ENCODE peak calls at places on chromosome 11, in five cellular contexts. One of them, this sample, is unnamed.

GRCh38 chr11:3147257-3147619 is 17.9 kb downstream of the OSBPL5 start:
- DNase-seq in glutamatergic neuron: no peak
- DNase-seq in HCEC 1CT: no peak
- DNase-seq in dorsolateral prefrontal cortex: no peak
- DNase-seq in stimulated activated CD4-positive, alpha-beta T cell treated with anti-CD3 and anti-CD28 coated beads, Interleukin-1b, Interleukin-23, amount 100 ng/mL, for 24 hours: no peak
- DNase-seq in this sample: no peak

GRCh38 chr11:90446207-90446606 is 223.4 kb upstream of the CHORDC1 start:
- DNase-seq in dorsolateral prefrontal cortex: no peak
- DNase-seq in HCEC 1CT: no peak
- DNase-seq in stimulated activated CD4-positive, alpha-beta T cell treated with anti-CD3 and anti-CD28 coated beads, Interleukin-1b, Interleukin-23, amount 100 ng/mL, for 24 hours: no peak
- DNase-seq in glutamatergic neuron: no peak
- DNase-seq in this sample: no peak

GRCh38 chr11:73376803-73377629 is 817 bp downstream of the RELT start:
- DNase-seq in glutamatergic neuron: peak
- DNase-seq in stimulated activated CD4-positive, alpha-beta T cell treated with anti-CD3 and anti-CD28 coated beads, Interleukin-1b, Interleukin-23, amount 100 ng/mL, for 24 hours: peak
- DNase-seq in HCEC 1CT: peak
- DNase-seq in dorsolateral prefrontal cortex: peak
- DNase-seq in this sample: peak

GRCh38 chr11:15867886-15868285 is 488.5 kb downstream of the SOX6 start:
- DNase-seq in HCEC 1CT: no peak
- DNase-seq in glutamatergic neuron: no peak
- DNase-seq in stimulated activated CD4-positive, alpha-beta T cell treated with anti-CD3 and anti-CD28 coated beads, Interleukin-1b, Interleukin-23, amount 100 ng/mL, for 24 hours: no peak
- DNase-seq in dorsolateral prefrontal cortex: no peak
- DNase-seq in this sample: no peak

GRCh38 chr11:119093951-119094815 is 7.5 kb downstream of the DPAGT1 start:
- DNase-seq in glutamatergic neuron: peak
- DNase-seq in dorsolateral prefrontal cortex: peak
- DNase-seq in HCEC 1CT: peak
- DNase-seq in stimulated activated CD4-positive, alpha-beta T cell treated with anti-CD3 and anti-CD28 coated beads, Interleukin-1b, Interleukin-23, amount 100 ng/mL, for 24 hours: no peak
- DNase-seq in this sample: no peak

GRCh38 chr11:67648796-67649613 is 1.5 kb downstream of the ACY3 start:
- DNase-seq in stimulated activated CD4-positive, alpha-beta T cell treated with anti-CD3 and anti-CD28 coated beads, Interleukin-1b, Interleukin-23, amount 100 ng/mL, for 24 hours: no peak
- DNase-seq in dorsolateral prefrontal cortex: no peak
- DNase-seq in HCEC 1CT: no peak
- DNase-seq in glutamatergic neuron: no peak
- DNase-seq in this sample: no peak

GRCh38 chr11:122754553-122755322 is 83.6 kb upstream of the CRTAM start:
- DNase-seq in HCEC 1CT: no peak
- DNase-seq in glutamatergic neuron: no peak
- DNase-seq in dorsolateral prefrontal cortex: no peak
- DNase-seq in stimulated activated CD4-positive, alpha-beta T cell treated with anti-CD3 and anti-CD28 coated beads, Interleukin-1b, Interleukin-23, amount 100 ng/mL, for 24 hours: no peak
- DNase-seq in this sample: no peak

GRCh38 chr11:8694137-8694536 is 11.5 kb downstream of the RPL27A start:
- DNase-seq in dorsolateral prefrontal cortex: no peak
- DNase-seq in stimulated activated CD4-positive, alpha-beta T cell treated with anti-CD3 and anti-CD28 coated beads, Interleukin-1b, Interleukin-23, amount 100 ng/mL, for 24 hours: no peak
- DNase-seq in glutamatergic neuron: no peak
- DNase-seq in HCEC 1CT: no peak
- DNase-seq in this sample: no peak

GRCh38 chr11:16361108-16361869 is 4.9 kb upstream of the SOX6 start:
- DNase-seq in glutamatergic neuron: no peak
- DNase-seq in stimulated activated CD4-positive, alpha-beta T cell treated with anti-CD3 and anti-CD28 coated beads, Interleukin-1b, Interleukin-23, amount 100 ng/mL, for 24 hours: no peak
- DNase-seq in HCEC 1CT: no peak
- DNase-seq in dorsolateral prefrontal cortex: no peak
- DNase-seq in this sample: no peak

GRCh38 chr11:57762235-57762866 is 749 bp downstream of the CTNND1 start:
- DNase-seq in dorsolateral prefrontal cortex: no peak
- DNase-seq in glutamatergic neuron: peak
- DNase-seq in stimulated activated CD4-positive, alpha-beta T cell treated with anti-CD3 and anti-CD28 coated beads, Interleukin-1b, Interleukin-23, amount 100 ng/mL, for 24 hours: no peak
- DNase-seq in HCEC 1CT: no peak
- DNase-seq in this sample: no peak

GRCh38 chr11:97015327-97015726 is 625.5 kb downstream of the JRKL start:
- DNase-seq in glutamatergic neuron: no peak
- DNase-seq in HCEC 1CT: no peak
- DNase-seq in dorsolateral prefrontal cortex: no peak
- DNase-seq in stimulated activated CD4-positive, alpha-beta T cell treated with anti-CD3 and anti-CD28 coated beads, Interleukin-1b, Interleukin-23, amount 100 ng/mL, for 24 hours: no peak
- DNase-seq in this sample: no peak

GRCh38 chr11:67040147-67040546 is 16.5 kb upstream of the RHOD start:
- DNase-seq in glutamatergic neuron: no peak
- DNase-seq in stimulated activated CD4-positive, alpha-beta T cell treated with anti-CD3 and anti-CD28 coated beads, Interleukin-1b, Interleukin-23, amount 100 ng/mL, for 24 hours: no peak
- DNase-seq in HCEC 1CT: no peak
- DNase-seq in dorsolateral prefrontal cortex: no peak
- DNase-seq in this sample: no peak

GRCh38 chr11:94511932-94512781 is at the start of gene C11orf97:
- DNase-seq in dorsolateral prefrontal cortex: peak
- DNase-seq in stimulated activated CD4-positive, alpha-beta T cell treated with anti-CD3 and anti-CD28 coated beads, Interleukin-1b, Interleukin-23, amount 100 ng/mL, for 24 hours: no peak
- DNase-seq in HCEC 1CT: no peak
- DNase-seq in glutamatergic neuron: peak
- DNase-seq in this sample: no peak

GRCh38 chr11:88035271-88035670 is 140.0 kb downstream of the RAB38 start:
- DNase-seq in HCEC 1CT: no peak
- DNase-seq in stimulated activated CD4-positive, alpha-beta T cell treated with anti-CD3 and anti-CD28 coated beads, Interleukin-1b, Interleukin-23, amount 100 ng/mL, for 24 hours: no peak
- DNase-seq in dorsolateral prefrontal cortex: no peak
- DNase-seq in glutamatergic neuron: no peak
- DNase-seq in this sample: no peak

GRCh38 chr11:92048415-92048814 is 176.2 kb upstream of the FAT3 start:
- DNase-seq in HCEC 1CT: no peak
- DNase-seq in glutamatergic neuron: no peak
- DNase-seq in dorsolateral prefrontal cortex: no peak
- DNase-seq in stimulated activated CD4-positive, alpha-beta T cell treated with anti-CD3 and anti-CD28 coated beads, Interleukin-1b, Interleukin-23, amount 100 ng/mL, for 24 hours: no peak
- DNase-seq in this sample: no peak

GRCh38 chr11:91823252-91823830 is 401.3 kb upstream of the FAT3 start:
- DNase-seq in dorsolateral prefrontal cortex: no peak
- DNase-seq in HCEC 1CT: no peak
- DNase-seq in glutamatergic neuron: no peak
- DNase-seq in stimulated activated CD4-positive, alpha-beta T cell treated with anti-CD3 and anti-CD28 coated beads, Interleukin-1b, Interleukin-23, amount 100 ng/mL, for 24 hours: no peak
- DNase-seq in this sample: no peak

GRCh38 chr11:87926250-87926970 is 248.8 kb downstream of the RAB38 start:
- DNase-seq in stimulated activated CD4-positive, alpha-beta T cell treated with anti-CD3 and anti-CD28 coated beads, Interleukin-1b, Interleukin-23, amount 100 ng/mL, for 24 hours: no peak
- DNase-seq in glutamatergic neuron: no peak
- DNase-seq in dorsolateral prefrontal cortex: no peak
- DNase-seq in HCEC 1CT: peak
- DNase-seq in this sample: peak

GRCh38 chr11:46143049-46143806 is 22.0 kb upstream of the PHF21A start:
- DNase-seq in stimulated activated CD4-positive, alpha-beta T cell treated with anti-CD3 and anti-CD28 coated beads, Interleukin-1b, Interleukin-23, amount 100 ng/mL, for 24 hours: no peak
- DNase-seq in dorsolateral prefrontal cortex: no peak
- DNase-seq in glutamatergic neuron: no peak
- DNase-seq in HCEC 1CT: no peak
- DNase-seq in this sample: no peak

GRCh38 chr11:82930734-82931133 is 29.2 kb downstream of the DDIAS start:
- DNase-seq in stimulated activated CD4-positive, alpha-beta T cell treated with anti-CD3 and anti-CD28 coated beads, Interleukin-1b, Interleukin-23, amount 100 ng/mL, for 24 hours: no peak
- DNase-seq in dorsolateral prefrontal cortex: no peak
- DNase-seq in glutamatergic neuron: no peak
- DNase-seq in HCEC 1CT: no peak
- DNase-seq in this sample: no peak

GRCh38 chr11:110565690-110566336 is 136.1 kb downstream of the FDX1 start:
- DNase-seq in stimulated activated CD4-positive, alpha-beta T cell treated with anti-CD3 and anti-CD28 coated beads, Interleukin-1b, Interleukin-23, amount 100 ng/mL, for 24 hours: no peak
- DNase-seq in HCEC 1CT: no peak
- DNase-seq in dorsolateral prefrontal cortex: no peak
- DNase-seq in glutamatergic neuron: no peak
- DNase-seq in this sample: no peak

GRCh38 chr11:114063149-114063828 is 3.8 kb downstream of the ZBTB16 start:
- DNase-seq in dorsolateral prefrontal cortex: no peak
- DNase-seq in HCEC 1CT: no peak
- DNase-seq in stimulated activated CD4-positive, alpha-beta T cell treated with anti-CD3 and anti-CD28 coated beads, Interleukin-1b, Interleukin-23, amount 100 ng/mL, for 24 hours: no peak
- DNase-seq in glutamatergic neuron: no peak
- DNase-seq in this sample: no peak

GRCh38 chr11:49302360-49302759 is 94.0 kb upstream of the FOLH1 start:
- DNase-seq in HCEC 1CT: no peak
- DNase-seq in stimulated activated CD4-positive, alpha-beta T cell treated with anti-CD3 and anti-CD28 coated beads, Interleukin-1b, Interleukin-23, amount 100 ng/mL, for 24 hours: no peak
- DNase-seq in dorsolateral prefrontal cortex: no peak
- DNase-seq in glutamatergic neuron: no peak
- DNase-seq in this sample: no peak

GRCh38 chr11:57310630-57311086 is 14.1 kb downstream of the TNKS1BP1 start:
- DNase-seq in stimulated activated CD4-positive, alpha-beta T cell treated with anti-CD3 and anti-CD28 coated beads, Interleukin-1b, Interleukin-23, amount 100 ng/mL, for 24 hours: no peak
- DNase-seq in HCEC 1CT: no peak
- DNase-seq in dorsolateral prefrontal cortex: no peak
- DNase-seq in glutamatergic neuron: no peak
- DNase-seq in this sample: peak

GRCh38 chr11:61567286-61568061 is 13.4 kb downstream of the SYT7 start:
- DNase-seq in dorsolateral prefrontal cortex: peak
- DNase-seq in stimulated activated CD4-positive, alpha-beta T cell treated with anti-CD3 and anti-CD28 coated beads, Interleukin-1b, Interleukin-23, amount 100 ng/mL, for 24 hours: peak
- DNase-seq in glutamatergic neuron: peak
- DNase-seq in HCEC 1CT: peak
- DNase-seq in this sample: peak

GRCh38 chr11:65649656-65650546 is 12.0 kb downstream of the SIPA1 start:
- DNase-seq in HCEC 1CT: no peak
- DNase-seq in glutamatergic neuron: peak
- DNase-seq in stimulated activated CD4-positive, alpha-beta T cell treated with anti-CD3 and anti-CD28 coated beads, Interleukin-1b, Interleukin-23, amount 100 ng/mL, for 24 hours: no peak
- DNase-seq in dorsolateral prefrontal cortex: no peak
- DNase-seq in this sample: no peak

GRCh38 chr11:78886616-78887015 is 312.0 kb upstream of the NARS2 start:
- DNase-seq in dorsolateral prefrontal cortex: no peak
- DNase-seq in HCEC 1CT: no peak
- DNase-seq in stimulated activated CD4-positive, alpha-beta T cell treated with anti-CD3 and anti-CD28 coated beads, Interleukin-1b, Interleukin-23, amount 100 ng/mL, for 24 hours: no peak
- DNase-seq in glutamatergic neuron: no peak
- DNase-seq in this sample: peak

GRCh38 chr11:45658292-45658991 is 7.0 kb downstream of the CHST1 start:
- DNase-seq in glutamatergic neuron: peak
- DNase-seq in stimulated activated CD4-positive, alpha-beta T cell treated with anti-CD3 and anti-CD28 coated beads, Interleukin-1b, Interleukin-23, amount 100 ng/mL, for 24 hours: no peak
- DNase-seq in HCEC 1CT: peak
- DNase-seq in dorsolateral prefrontal cortex: peak
- DNase-seq in this sample: no peak

GRCh38 chr11:91366186-91366585 is 858.4 kb upstream of the FAT3 start:
- DNase-seq in stimulated activated CD4-positive, alpha-beta T cell treated with anti-CD3 and anti-CD28 coated beads, Interleukin-1b, Interleukin-23, amount 100 ng/mL, for 24 hours: no peak
- DNase-seq in HCEC 1CT: no peak
- DNase-seq in glutamatergic neuron: no peak
- DNase-seq in dorsolateral prefrontal cortex: peak
- DNase-seq in this sample: no peak

GRCh38 chr11:19209617-19210016 is 7.8 kb upstream of the CSRP3 start:
- DNase-seq in glutamatergic neuron: no peak
- DNase-seq in dorsolateral prefrontal cortex: no peak
- DNase-seq in stimulated activated CD4-positive, alpha-beta T cell treated with anti-CD3 and anti-CD28 coated beads, Interleukin-1b, Interleukin-23, amount 100 ng/mL, for 24 hours: no peak
- DNase-seq in HCEC 1CT: no peak
- DNase-seq in this sample: no peak

This sample was measured in fibroblast of the conjunctiva.